ENCODE peak calls at places on chromosomes 11 and 22, in five cellular contexts. I is H9, G is heart right ventricle, T is DND-41, J is suprapubic skin. L is an unnamed sample.

GRCh38 chr11:117146521-117146920 is 2.4 kb downstream of the PAFAH1B2 start:
- DNase-seq in I (no peak), G (no peak), T (no peak), J (no peak), L (no peak)

GRCh38 chr11:2091112-2091746 is 48.0 kb downstream of the IGF2 start:
- DNase-seq in I (peak; percentile 15), G (no peak), T (no peak), J (no peak), L (no peak)

GRCh38 chr11:31455177-31455576 is 54.2 kb downstream of the IMMP1L start:
- DNase-seq in I (no peak), G (no peak), T (no peak), J (no peak), L (no peak)

GRCh38 chr11:55942785-55943392 is 6.7 kb upstream of the OR5I1 start:
- DNase-seq in I (no peak), G (no peak), T (no peak), J (no peak), L (no peak)

GRCh38 chr11:19769820-19770219 is 57.2 kb downstream of the NAV2 start:
- DNase-seq in I (no peak), G (no peak), T (no peak), J (no peak), L (no peak)

GRCh38 chr11:45669146-45669545 is 3.7 kb upstream of the CHST1 start:
- DNase-seq in I (no peak), G (no peak), T (no peak), J (no peak), L (no peak)

GRCh38 chr11:45885274-45885920 is at the start of gene MAPK8IP1:
- DNase-seq in I (peak; percentile 75), G (peak; percentile 42), T (peak; percentile 75), J (no peak), L (peak; percentile 73)

GRCh38 chr22:38802671-38803121 is 8.8 kb upstream of the DNAL4 start:
- DNase-seq in I (peak; percentile 43), G (no peak), T (no peak), J (no peak), L (peak; percentile 79)

GRCh38 chr11:113681711-113682410 is 24.2 kb downstream of the TMPRSS5 start:
- DNase-seq in I (no peak), G (no peak), T (no peak), J (no peak), L (no peak)

GRCh38 chr11:88555018-88555828 is 217.7 kb upstream of the CTSC start:
- DNase-seq in I (no peak), G (no peak), T (no peak), J (no peak), L (no peak)

GRCh38 chr11:63505857-63506528 is at the start of gene LGALS12:
- DNase-seq in I (peak; percentile 56), G (no peak), T (peak; percentile 13), J (no peak), L (no peak)

GRCh38 chr22:25139062-25139461 is 60.6 kb upstream of the CRYBB3 start:
- DNase-seq in I (no peak), G (peak; percentile 52), T (no peak), J (no peak), L (no peak)

GRCh38 chr11:44858796-44859527 is 91.7 kb downstream of the TP53I11 start:
- DNase-seq in I (peak; percentile 61), G (no peak), T (no peak), J (no peak), L (no peak)

GRCh38 chr11:1032310-1032891 is 4.1 kb downstream of the MUC6 start:
- DNase-seq in I (no peak), G (no peak), T (no peak), J (no peak), L (no peak)

GRCh38 chr22:43163241-43163795 is 12.0 kb downstream of the TSPO start:
- DNase-seq in I (no peak), G (no peak), T (no peak), J (no peak), L (no peak)

GRCh38 chr11:103987631-103988594 is 48.5 kb upstream of the DDI1 start:
- DNase-seq in I (peak; percentile 31), G (no peak), T (no peak), J (no peak), L (no peak)

GRCh38 chr11:118896921-118897591 is 13.4 kb downstream of the CXCR5 start:
- DNase-seq in I (no peak), G (no peak), T (no peak), J (no peak), L (no peak)

GRCh38 chr22:25656724-25657123 is 85.3 kb upstream of the MYO18B start:
- DNase-seq in I (no peak), G (no peak), T (no peak), J (no peak), L (no peak)

GRCh38 chr11:34354782-34355181 is 3.0 kb downstream of the ABTB2 start:
- DNase-seq in I (no peak), G (no peak), T (no peak), J (no peak), L (no peak)

GRCh38 chr11:10322830-10323792 is 18.2 kb downstream of the ADM start:
- DNase-seq in I (no peak), G (peak; percentile 46), T (peak; percentile 27), J (peak; percentile 80), L (peak; percentile 70)

GRCh38 chr22:38267086-38267485 is 5.7 kb downstream of the TMEM184B start:
- DNase-seq in I (peak; percentile 20), G (peak; percentile 87), T (peak; percentile 34), J (no peak), L (no peak)

GRCh38 chr11:64534950-64535349 is 56.1 kb upstream of the SLC22A12 start:
- DNase-seq in I (no peak), G (peak; percentile 26), T (no peak), J (no peak), L (no peak)

GRCh38 chr11:7540830-7541555 is 27.2 kb downstream of the PPFIBP2 start:
- DNase-seq in I (no peak), G (no peak), T (no peak), J (no peak), L (no peak)

GRCh38 chr11:74282421-74282820 is 29.0 kb downstream of the P4HA3 start:
- DNase-seq in I (no peak), G (no peak), T (no peak), J (no peak), L (no peak)

GRCh38 chr11:74288161-74288560 is 23.3 kb downstream of the P4HA3 start:
- DNase-seq in I (no peak), G (no peak), T (no peak), J (no peak), L (no peak)

GRCh38 chr11:74283580-74284180 is 27.8 kb downstream of the P4HA3 start:
- DNase-seq in I (no peak), G (no peak), T (no peak), J (no peak), L (no peak)

GRCh38 chr11:74282863-74283484 is 28.5 kb downstream of the P4HA3 start:
- DNase-seq in I (no peak), G (no peak), T (peak; percentile 23), J (no peak), L (no peak)

GRCh38 chr11:74284466-74284865 is 27.0 kb downstream of the P4HA3 start:
- DNase-seq in I (no peak), G (no peak), T (no peak), J (no peak), L (no peak)
- H3K27ac ChIP-seq in I (no peak overlapping the region), G (no peak overlapping the region), T (no peak overlapping the region), J (no peak overlapping the region), L (no peak overlapping the region)

DNA sequence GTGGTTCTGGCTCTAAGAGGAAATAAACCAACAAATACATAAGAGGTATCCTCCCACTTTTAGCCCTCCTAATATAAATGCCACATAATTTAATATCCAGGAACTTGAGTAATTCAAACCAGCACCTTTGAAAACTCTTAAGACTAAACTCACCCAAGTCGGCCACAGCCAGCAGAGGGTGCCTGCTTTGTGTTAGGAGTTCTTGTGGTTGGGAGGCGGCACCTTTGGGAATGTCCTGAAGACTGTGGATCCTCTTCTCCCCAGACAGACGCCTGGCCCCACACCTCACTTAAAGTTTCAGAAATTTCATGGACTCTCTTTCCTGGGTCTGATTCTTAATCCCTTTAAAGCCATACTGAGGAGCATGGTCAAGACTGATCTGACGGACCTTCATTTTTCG is 169.0 kb downstream of the TBC1D22A start:
- DNase-seq in I (no peak), G (no peak), T (no peak), J (peak; percentile 52), L (no peak)
- TF ChIP-seq CTCF in I (peak; percentile 44), G (no peak), T (no peak), J (no peak), L (no peak)

DNA sequence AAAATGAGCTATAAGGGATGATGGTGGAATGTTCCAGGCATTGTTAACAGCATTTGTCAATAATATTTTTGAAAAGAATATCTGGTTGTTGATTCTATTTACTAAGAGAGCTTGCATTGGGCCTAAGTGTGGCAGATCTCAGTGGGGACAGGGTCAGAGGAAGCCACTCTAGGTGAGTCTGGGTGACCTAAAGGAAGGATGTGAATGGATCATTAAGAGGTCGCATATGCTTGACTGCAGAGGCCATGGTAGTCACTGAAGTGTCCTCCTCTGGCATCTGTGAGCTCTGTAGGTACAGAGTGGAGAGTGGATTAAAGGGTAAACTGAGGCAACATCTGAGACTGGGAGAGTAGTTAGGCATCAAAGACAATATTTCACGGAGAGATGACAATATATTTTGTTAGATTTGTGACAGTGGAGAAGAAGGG is 37.9 kb upstream of the TOP3B start:
- DNase-seq in I (no peak), G (no peak), T (no peak), J (no peak), L (no peak)
- H3K27ac ChIP-seq in I (no peak overlapping the region), G (no peak overlapping the region), T (no peak overlapping the region), J (no peak overlapping the region), L (no peak overlapping the region)

GRCh38 chr11:14308897-14309387 is 50.0 kb downstream of the RRAS2 start:
- DNase-seq in I (no peak), G (no peak), T (no peak), J (no peak), L (no peak)

GRCh38 chr11:14309425-14310192 is 49.4 kb downstream of the RRAS2 start:
- DNase-seq in I (no peak), G (no peak), T (no peak), J (no peak), L (no peak)

GRCh38 chr11:14310696-14311095 is 48.3 kb downstream of the RRAS2 start:
- DNase-seq in I (no peak), G (no peak), T (no peak), J (no peak), L (no peak)

GRCh38 chr11:14306481-14306880 is 52.5 kb downstream of the RRAS2 start:
- DNase-seq in I (peak; percentile 45), G (no peak), T (no peak), J (no peak), L (no peak)

DNA sequence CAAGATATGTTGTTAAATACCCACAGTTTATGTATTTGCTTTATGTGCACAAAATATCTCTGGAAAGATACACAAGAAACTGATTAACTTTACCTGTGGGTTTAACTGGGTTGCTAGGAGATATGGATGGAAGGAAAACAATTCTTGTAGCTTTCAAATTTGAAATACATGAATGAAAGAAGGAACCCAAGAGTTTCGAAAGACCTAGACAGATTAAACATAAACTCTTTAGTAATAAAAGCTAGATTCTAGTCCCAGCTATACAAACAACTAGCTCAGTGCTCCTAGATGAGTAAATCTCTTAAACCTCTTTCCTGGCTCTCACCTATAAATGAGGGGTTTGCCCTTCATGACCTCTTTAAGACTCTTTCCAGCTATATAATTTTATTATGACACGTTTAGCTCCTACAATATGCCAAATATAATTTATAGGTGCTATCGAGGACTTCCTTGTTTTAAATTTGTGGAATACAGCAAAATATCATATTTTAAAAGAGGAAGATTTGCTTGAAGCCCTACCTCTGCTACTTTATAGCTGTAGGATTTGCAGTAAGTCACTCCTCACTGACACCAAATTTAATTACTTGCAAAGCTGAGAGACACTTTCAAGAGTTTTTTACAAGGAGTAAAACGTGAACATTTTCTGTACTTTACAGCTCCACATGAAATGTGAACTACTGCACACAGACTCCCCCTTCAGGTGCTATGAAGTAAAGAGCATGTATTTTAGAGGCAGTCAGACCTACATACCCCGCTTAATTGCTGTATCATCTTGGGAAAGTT is 50.7 kb downstream of the RRAS2 start:
- DNase-seq in I (no peak), G (no peak), T (no peak), J (no peak), L (no peak)
- TF ChIP-seq CTCF in I (peak; percentile 69), G (peak; percentile 50), T (peak; percentile 71), J (no peak), L (peak; percentile 56)